ENCODE peak calls at places on chromosomes 7 and 10, in five cellular contexts. E is heart right ventricle, V is HCT116, Q is lower lobe of right lung, W is spleen. J is an unnamed sample. For H3K4me1, the result is how much of the 10 kb centered on the place peaks cover.

GRCh38 chr7:45217358-45217757 is 59.8 kb downstream of the RAMP3 start:
- DNase-seq in V (no peak), Q (no peak), E (no peak), W (peak), J (no peak)

GRCh38 chr10:110667620-110668343 is 23.6 kb downstream of the RBM20 start:
- DNase-seq in V (no peak), Q (no peak), W (no peak), E (peak), J (no peak)

GRCh38 chr7:16465469-16466086 is at the start of gene SOSTDC1:
- DNase-seq in V (no peak), W (no peak), Q (no peak), E (no peak), J (no peak)

GRCh38 chr10:71099731-71100361 is 112.5 kb upstream of the UNC5B start:
- DNase-seq in V (no peak), Q (no peak), W (no peak), E (no peak), J (no peak)

GRCh38 chr10:53107711-53108110 is 335.1 kb upstream of the MBL2 start:
- DNase-seq in V (no peak), W (no peak), E (no peak), Q (no peak), J (no peak)

GRCh38 chr7:41999736-42000283 is 237.2 kb downstream of the GLI3 start:
- DNase-seq in E (no peak), W (no peak), V (no peak), Q (no peak), J (no peak)

GRCh38 chr10:35351021-35351420 is 14.7 kb downstream of the CCNY start:
- DNase-seq in V (no peak), E (no peak), W (no peak), Q (no peak), J (no peak)

GRCh38 chr10:69179089-69179742 is 818 bp upstream of the SUPV3L1 start:
- DNase-seq in E (no peak), W (no peak), Q (no peak), V (no peak), J (peak)

GRCh38 chr10:91036807-91037405 is 116.0 kb upstream of the ANKRD1 start:
- DNase-seq in E (no peak), W (no peak), V (no peak), Q (no peak), J (no peak)

GRCh38 chr7:2355079-2356008 is 717 bp downstream of the EIF3B start:
- DNase-seq in W (peak), Q (no peak), V (no peak), E (no peak), J (peak)

GRCh38 chr10:97079454-97079853 is 106.3 kb downstream of the SLIT1 start:
- DNase-seq in Q (no peak), W (no peak), V (no peak), E (no peak), J (no peak)

GRCh38 chr7:594920-595620 is 75.4 kb upstream of the PDGFA start:
- DNase-seq in Q (no peak), V (no peak), E (no peak), W (no peak), J (no peak)

GRCh38 chr7:81877890-81878289 is 108.0 kb upstream of the HGF start:
- DNase-seq in W (no peak), E (no peak), Q (no peak), V (no peak), J (no peak)

GRCh38 chr7:116713500-116713899 is 41.5 kb downstream of the MET start:
- DNase-seq in W (no peak), E (no peak), Q (no peak), V (no peak), J (no peak)

GRCh38 chr7:116708861-116709260 is 36.9 kb downstream of the MET start:
- DNase-seq in V (no peak), W (no peak), E (no peak), Q (no peak), J (no peak)

GRCh38 chr7:116709336-116709735 is 37.3 kb downstream of the MET start:
- DNase-seq in V (no peak), Q (no peak), W (no peak), E (no peak), J (no peak)

GRCh38 chr7:116711790-116712189 is 39.8 kb downstream of the MET start:
- DNase-seq in W (no peak), E (no peak), Q (no peak), V (no peak), J (no peak)

DNA sequence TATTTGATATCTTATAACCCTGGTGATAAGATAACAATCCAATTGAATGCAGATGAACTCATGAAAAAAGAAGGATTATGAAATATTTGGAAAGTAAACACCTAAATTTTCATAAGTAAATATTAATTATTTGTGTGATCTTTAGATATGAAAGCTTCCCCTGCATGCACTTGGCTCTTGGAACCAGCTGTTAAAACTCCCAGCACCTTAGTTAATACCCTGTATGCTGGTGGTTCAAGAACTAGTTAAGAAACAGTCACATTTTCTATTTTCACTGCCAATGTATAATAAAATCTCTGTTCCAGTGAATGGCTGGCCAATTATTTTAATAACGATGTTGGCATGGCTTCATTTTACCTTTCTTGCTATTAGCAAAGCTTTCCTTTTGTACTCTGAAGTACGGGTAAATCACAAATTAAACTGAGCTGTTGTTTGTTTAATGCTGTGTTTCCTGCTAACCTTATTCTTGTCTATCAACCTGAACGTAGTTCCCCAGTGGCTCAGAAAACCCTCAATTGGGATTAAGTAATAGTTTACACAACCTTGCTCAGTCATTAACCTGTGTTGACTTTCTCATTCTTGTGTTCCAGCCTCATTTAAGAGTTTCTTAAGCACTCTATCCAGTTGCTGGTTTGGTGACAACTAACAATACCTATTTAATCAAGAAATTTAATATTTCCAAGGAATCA is 38.9 kb downstream of the MET start:
- DNase-seq in Q (no peak), E (no peak), W (no peak), V (no peak), J (no peak)
- H3K4me3 ChIP-seq in Q (no peak), E (no peak), W (no peak), V (no peak), J (no peak)

GRCh38 chr7:151085329-151085690 is 965 bp upstream of the AGAP3 start:
- DNase-seq in E (no peak), Q (no peak), V (no peak), W (no peak), J (no peak)
- H3K4me1 ChIP-seq in E (half or more), Q (half or more), V (under half), W (half or more), J (half or more)

GRCh38 chr7:116356333-116356965 is 143.1 kb upstream of the CAV2 start:
- DNase-seq in E (no peak), Q (no peak), V (no peak), W (no peak), J (peak)

GRCh38 chr7:116354546-116355422 is 144.4 kb downstream of the TES start:
- DNase-seq in W (peak), Q (no peak), V (peak), E (peak), J (peak)

GRCh38 chr7:116357776-116358670 is 141.5 kb upstream of the CAV2 start:
- DNase-seq in Q (no peak), E (no peak), W (no peak), V (no peak), J (peak)

GRCh38 chr7:116355423-116355765 is 144.1 kb upstream of the CAV2 start:
- DNase-seq in V (no peak), E (no peak), W (no peak), Q (no peak), J (no peak)

DNA sequence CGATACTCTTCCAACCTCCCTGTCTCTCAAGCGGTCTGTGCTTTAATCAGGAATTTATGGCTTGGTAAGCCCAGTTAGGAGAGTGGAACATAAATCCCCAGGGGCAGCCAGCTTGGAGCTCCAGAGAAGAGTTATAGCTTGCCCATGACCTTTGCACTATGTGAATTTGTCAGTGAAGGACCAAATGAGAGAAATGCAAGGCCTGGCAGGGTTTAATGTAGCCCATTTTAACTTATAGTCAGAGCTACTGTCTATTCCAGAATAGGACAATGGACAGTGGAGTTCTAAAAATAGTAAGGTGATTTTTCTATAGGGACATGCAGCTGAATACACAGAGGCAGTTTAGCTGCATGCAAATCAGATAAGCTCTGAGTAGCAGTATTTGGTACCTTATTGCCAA is 142.6 kb upstream of the CAV2 start:
- DNase-seq in E (no peak), W (no peak), V (no peak), Q (no peak), J (no peak)
- H3K27ac ChIP-seq in E (peak), W (peak), V (peak), Q (peak), J (peak)

GRCh38 chr7:37201003-37201875 is 247.4 kb downstream of the ELMO1 start:
- DNase-seq in E (peak), Q (peak), V (peak), W (peak), J (peak)
- H3K4me3 ChIP-seq in E (no peak), Q (no peak), V (no peak), W (no peak), J (no peak)

DNA sequence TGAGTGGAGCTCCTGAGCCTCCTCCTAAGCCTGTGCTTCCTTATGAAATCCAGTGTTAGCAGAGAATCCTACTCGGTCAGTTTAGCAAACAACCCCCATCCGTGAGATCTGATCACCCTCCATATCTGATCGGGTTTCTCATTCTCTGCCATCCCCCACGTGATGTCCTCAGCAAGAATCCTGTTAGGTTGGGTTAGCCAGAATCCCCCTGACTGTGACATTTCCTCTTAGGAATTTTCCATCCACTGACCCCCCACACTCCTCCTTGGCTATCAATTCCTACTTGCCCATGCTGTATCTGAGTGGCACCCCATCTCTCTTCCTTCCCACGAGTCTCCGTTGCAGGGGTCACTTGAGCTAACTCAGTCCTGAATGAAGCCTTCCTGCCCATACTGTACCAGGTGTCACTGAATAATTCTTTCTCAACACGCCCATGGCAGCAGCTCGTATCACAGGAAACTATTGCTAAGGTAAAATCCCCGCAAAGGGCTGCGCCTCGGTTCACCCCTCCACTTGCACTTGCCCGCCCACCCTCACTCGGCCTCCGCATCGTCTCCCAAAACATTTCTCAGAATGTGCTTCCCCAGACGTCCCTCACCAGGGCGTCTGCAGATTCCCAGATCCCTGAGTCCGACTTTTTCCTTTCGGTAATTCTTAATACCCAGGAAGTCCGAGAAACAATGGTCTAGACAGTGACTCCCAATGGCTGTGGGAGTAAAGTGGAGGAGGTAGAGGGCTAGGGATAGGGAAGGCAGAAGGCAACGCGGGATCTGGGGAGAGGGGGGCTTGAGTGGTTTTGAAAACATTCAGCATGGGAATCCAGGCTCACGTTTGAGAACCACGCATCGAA is 44.0 kb downstream of the MYOF start:
- DNase-seq in W (no peak), V (no peak), Q (no peak), E (no peak), J (no peak)
- H3K4me1 ChIP-seq in W (under half), V (half or more), Q (half or more), E (under half), J (half or more)

GRCh38 chr7:139681463-139681755 is 96.4 kb downstream of the HIPK2 start:
- DNase-seq in Q (no peak), W (no peak), E (no peak), V (peak), J (no peak)

GRCh38 chr7:139681812-139682135 is 96.0 kb downstream of the HIPK2 start:
- DNase-seq in E (no peak), W (no peak), Q (no peak), V (no peak), J (no peak)

GRCh38 chr7:139679731-139680594 is 97.8 kb downstream of the HIPK2 start:
- DNase-seq in V (no peak), Q (no peak), W (no peak), E (no peak), J (peak)

GRCh38 chr7:139682136-139683013 is 95.4 kb downstream of the HIPK2 start:
- DNase-seq in Q (no peak), E (no peak), V (peak), W (no peak), J (peak)

DNA sequence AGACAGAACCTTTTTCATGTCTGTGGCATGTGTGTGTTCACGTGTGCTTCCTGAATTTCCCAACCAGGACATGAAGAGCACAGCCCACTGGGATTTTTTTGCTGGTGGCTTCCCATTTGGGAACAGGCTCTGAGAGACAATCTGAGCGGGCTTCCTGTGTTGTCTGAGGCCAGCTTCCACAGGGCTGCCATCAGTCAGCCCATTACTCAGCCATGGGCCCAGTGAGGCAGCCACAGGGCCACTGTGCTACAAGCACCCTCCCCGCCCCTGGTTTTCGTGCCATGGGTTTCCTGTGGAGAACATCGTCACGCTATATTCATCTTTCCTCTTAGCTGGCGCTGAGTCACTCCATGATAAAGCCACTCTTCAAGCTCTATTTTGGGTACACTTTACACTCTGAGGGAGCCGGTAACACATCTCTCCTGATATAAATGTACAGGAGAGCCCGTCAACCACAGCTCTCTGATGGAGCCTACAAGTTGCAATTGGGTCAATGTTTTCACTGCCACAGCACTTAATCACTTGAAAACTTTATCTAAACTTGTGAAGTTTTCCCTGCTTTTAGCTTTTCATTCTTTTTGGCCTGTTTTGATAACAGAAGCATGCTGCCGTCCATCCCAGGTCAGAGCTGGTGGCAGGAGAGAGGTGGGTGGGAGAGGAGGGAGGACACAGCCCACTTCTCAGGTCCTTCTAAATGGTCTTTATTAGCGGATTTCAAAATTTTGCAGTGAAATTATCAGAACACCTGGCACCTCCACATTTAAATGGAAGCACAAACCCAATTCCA is 96.9 kb downstream of the HIPK2 start:
- DNase-seq in Q (peak), E (peak), V (peak), W (peak), J (peak)
- H3K27ac ChIP-seq in Q (peak), E (peak), V (peak), W (peak), J (peak)

GRCh38 chr10:22252801-22253577 is 35.2 kb upstream of the EBLN1 start:
- DNase-seq in V (no peak), E (peak), Q (peak), W (peak), J (peak)

GRCh38 chr10:22253578-22253882 is 35.7 kb upstream of the EBLN1 start:
- DNase-seq in E (peak), V (no peak), W (peak), Q (peak), J (peak)

GRCh38 chr10:22251751-22252285 is 34.0 kb upstream of the EBLN1 start:
- DNase-seq in Q (peak), V (no peak), E (peak), W (peak), J (peak)

GRCh38 chr10:22252286-22252800 is 34.5 kb upstream of the EBLN1 start:
- DNase-seq in Q (peak), V (no peak), E (peak), W (peak), J (peak)

DNA sequence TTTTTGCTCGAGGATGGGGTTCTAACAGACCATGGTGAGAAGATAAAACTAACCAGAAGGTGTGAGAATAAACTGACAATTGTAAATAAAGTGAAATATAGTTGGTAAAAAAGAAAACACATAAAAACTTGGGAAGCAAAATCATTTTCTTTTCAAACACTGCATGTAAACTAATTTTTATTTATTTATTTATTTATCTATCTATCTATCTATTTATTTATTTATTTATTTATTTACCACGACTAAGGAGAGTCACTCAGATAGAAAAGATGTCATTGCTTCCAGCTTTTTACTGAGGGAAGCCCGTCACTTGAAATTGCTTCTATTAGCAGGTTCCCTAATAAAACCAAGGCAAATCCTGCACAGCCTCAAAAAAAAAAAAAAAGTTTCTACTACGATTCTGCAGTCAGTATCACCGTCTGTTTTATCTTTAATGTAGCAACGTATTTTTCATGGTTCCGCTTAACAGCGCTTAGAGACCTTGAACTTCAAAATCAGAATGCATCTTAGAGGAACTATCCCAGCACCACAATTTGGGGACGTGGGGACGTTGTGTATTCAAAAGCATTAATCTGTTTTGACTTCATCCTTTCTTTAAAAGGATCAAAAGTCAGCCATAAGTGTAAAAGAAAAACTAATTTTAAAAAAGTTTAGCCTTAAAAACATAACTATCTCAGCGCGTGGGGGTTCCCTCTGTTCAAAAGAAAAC is 33.2 kb upstream of the EBLN1 start:
- DNase-seq in E (no peak), V (no peak), W (no peak), Q (no peak), J (no peak)
- H3K4me3 ChIP-seq in E (peak), V (peak), W (peak), Q (peak), J (no peak)

GRCh38 chr7:26192485-26193087 is 8.0 kb downstream of the HNRNPA2B1 start:
- DNase-seq in V (no peak), Q (no peak), E (no peak), W (no peak), J (no peak)

GRCh38 chr7:26189697-26190096 is 10.8 kb downstream of the HNRNPA2B1 start:
- DNase-seq in Q (no peak), V (no peak), E (no peak), W (no peak), J (no peak)

GRCh38 chr7:26191974-26192479 is 8.5 kb downstream of the HNRNPA2B1 start:
- DNase-seq in Q (no peak), V (no peak), W (no peak), E (no peak), J (no peak)

GRCh38 chr7:26190417-26190869 is 10.1 kb downstream of the HNRNPA2B1 start:
- DNase-seq in V (no peak), Q (no peak), E (no peak), W (no peak), J (no peak)

GRCh38 chr7:26191233-26191973 is 9.1 kb downstream of the HNRNPA2B1 start:
- DNase-seq in E (no peak), W (no peak), Q (no peak), V (no peak), J (no peak)
- H3K4me1 ChIP-seq in E (half or more), W (half or more), Q (half or more), V (under half), J (under half)

GRCh38 chr10:21336476-21337170 is 188.9 kb downstream of the SKIDA1 start:
- DNase-seq in W (no peak), V (peak), E (peak), Q (no peak), J (peak)
- H3K27ac ChIP-seq in W (no peak), V (peak), E (peak), Q (peak), J (peak)

J was measured in thyroid gland.